ENCODE peak calls at places on chromosome 1, in nine cellular contexts. L is T-helper 9 cell, R is fibroblast of pulmonary artery, G is cerebellar cortex, X is gastrocnemius medialis, J is MV-4-11, B is A549, A is AG08396, W is HT-29. Z is an unnamed sample.

GRCh38 chr1:93081716-93082115 is 2.6 kb downstream of the MTF2 start:
- DNase-seq in L (no peak), R (peak), G (no peak), X (no peak), J (peak), B (no peak), A (peak), W (peak), Z (no peak)

GRCh38 chr1:64167176-64167575 is 36.2 kb upstream of the UBE2U start:
- DNase-seq in L (no peak), R (peak), G (no peak), X (no peak), J (no peak), B (no peak), A (no peak), W (no peak), Z (no peak)

GRCh38 chr1:6965914-6966241 is 180.6 kb downstream of the CAMTA1 start:
- DNase-seq in L (no peak), R (no peak), G (no peak), X (no peak), J (no peak), B (no peak), A (no peak), W (no peak), Z (no peak)

GRCh38 chr1:221961532-221962292 is 219.8 kb upstream of the DUSP10 start:
- DNase-seq in L (peak), R (peak), G (no peak), X (no peak), J (peak), B (peak), A (peak), W (peak), Z (peak)

GRCh38 chr1:210342986-210343780 is 14.5 kb downstream of the HHAT start:
- DNase-seq in L (no peak), R (no peak), G (no peak), X (no peak), J (no peak), B (no peak), A (no peak), W (no peak), Z (no peak)

GRCh38 chr1:14824314-14824915 is 225.9 kb downstream of the KAZN start:
- DNase-seq in L (no peak), R (no peak), G (no peak), X (no peak), J (peak), B (no peak), A (no peak), W (no peak), Z (no peak)

GRCh38 chr1:47551971-47552528 is 114.2 kb downstream of the FOXD2 start:
- DNase-seq in L (no peak), R (no peak), G (no peak), X (no peak), J (no peak), B (no peak), A (no peak), W (no peak), Z (no peak)

GRCh38 chr1:153796786-153797659 is 21.8 kb downstream of the SLC27A3 start:
- DNase-seq in L (peak), R (peak), G (peak), X (peak), J (peak), B (peak), A (peak), W (peak), Z (peak)

GRCh38 chr1:2165636-2166035 is 28.9 kb downstream of the FAAP20 start:
- DNase-seq in L (no peak), R (no peak), G (no peak), X (no peak), J (no peak), B (no peak), A (no peak), W (no peak), Z (no peak)

GRCh38 chr1:180921386-180921785 is 8.7 kb downstream of the KIAA1614 start:
- DNase-seq in L (no peak), R (no peak), G (no peak), X (no peak), J (no peak), B (no peak), A (no peak), W (no peak), Z (no peak)

GRCh38 chr1:222095606-222096475 is 354.0 kb upstream of the DUSP10 start:
- DNase-seq in L (peak), R (peak), G (peak), X (no peak), J (peak), B (peak), A (no peak), W (peak), Z (peak)

GRCh38 chr1:110495926-110496600 is 22.9 kb downstream of the KCNA10 start:
- DNase-seq in L (peak), R (peak), G (peak), X (peak), J (peak), B (peak), A (peak), W (peak), Z (peak)

GRCh38 chr1:29292344-29292743 is 56.0 kb downstream of the PTPRU start:
- DNase-seq in L (no peak), R (no peak), G (no peak), X (no peak), J (no peak), B (no peak), A (no peak), W (no peak), Z (no peak)

GRCh38 chr1:8862528-8862927 is 16.0 kb downstream of the ENO1 start:
- DNase-seq in L (no peak), R (no peak), G (peak), X (no peak), J (no peak), B (peak), A (no peak), W (no peak), Z (no peak)

GRCh38 chr1:11839727-11840705 is 7.6 kb downstream of the NPPA start:
- DNase-seq in L (no peak), R (no peak), G (no peak), X (no peak), J (no peak), B (no peak), A (no peak), W (no peak), Z (no peak)

GRCh38 chr1:208387908-208388756 is 143.9 kb upstream of the PLXNA2 start:
- DNase-seq in L (no peak), R (no peak), G (no peak), X (no peak), J (no peak), B (no peak), A (no peak), W (no peak), Z (no peak)

GRCh38 chr1:227940791-227941241 is 6.9 kb downstream of the WNT9A start:
- DNase-seq in L (no peak), R (no peak), G (no peak), X (no peak), J (no peak), B (no peak), A (no peak), W (no peak), Z (no peak)

GRCh38 chr1:11335417-11336070 is 62.5 kb downstream of the UBIAD1 start:
- DNase-seq in L (no peak), R (no peak), G (no peak), X (no peak), J (no peak), B (no peak), A (no peak), W (no peak), Z (no peak)

GRCh38 chr1:15346356-15347030 is 63.2 kb upstream of the EFHD2 start:
- DNase-seq in L (no peak), R (no peak), G (no peak), X (no peak), J (peak), B (no peak), A (no peak), W (no peak), Z (no peak)

GRCh38 chr1:72366473-72366872 is 84.1 kb upstream of the NEGR1 start:
- DNase-seq in L (no peak), R (peak), G (no peak), X (no peak), J (peak), B (no peak), A (peak), W (no peak), Z (peak)

GRCh38 chr1:24222778-24223177 is 35.7 kb upstream of the IFNLR1 start:
- DNase-seq in L (no peak), R (no peak), G (no peak), X (no peak), J (no peak), B (no peak), A (no peak), W (no peak), Z (no peak)

GRCh38 chr1:19040010-19040680 is 83.7 kb upstream of the IFFO2 start:
- DNase-seq in L (no peak), R (no peak), G (no peak), X (no peak), J (no peak), B (no peak), A (no peak), W (no peak), Z (no peak)

GRCh38 chr1:228315945-228316588 is 90.6 kb downstream of the TRIM11 start:
- DNase-seq in L (no peak), R (no peak), G (no peak), X (no peak), J (no peak), B (no peak), A (no peak), W (no peak), Z (peak)

GRCh38 chr1:14997646-14998276 is 155.8 kb upstream of the TMEM51 start:
- DNase-seq in L (no peak), R (no peak), G (no peak), X (no peak), J (peak), B (no peak), A (no peak), W (no peak), Z (no peak)

GRCh38 chr1:45221716-45222115 is 15.3 kb upstream of the ZSWIM5 start:
- DNase-seq in L (no peak), R (no peak), G (no peak), X (no peak), J (no peak), B (no peak), A (peak), W (no peak), Z (no peak)

GRCh38 chr1:153613406-153613805 is 469 bp upstream of the S100A16 start:
- DNase-seq in L (no peak), R (no peak), G (no peak), X (no peak), J (no peak), B (no peak), A (no peak), W (no peak), Z (no peak)

GRCh38 chr1:245804696-245805095 is 649.9 kb downstream of the KIF26B start:
- DNase-seq in L (no peak), R (no peak), G (no peak), X (no peak), J (no peak), B (no peak), A (no peak), W (no peak), Z (no peak)

GRCh38 chr1:224223819-224224714 is 41.0 kb downstream of the DEGS1 start:
- DNase-seq in L (no peak), R (peak), G (no peak), X (no peak), J (peak), B (peak), A (peak), W (peak), Z (no peak)

GRCh38 chr1:22229374-22229773 is 86.5 kb upstream of the WNT4 start:
- DNase-seq in L (no peak), R (peak), G (no peak), X (no peak), J (no peak), B (peak), A (no peak), W (peak), Z (no peak)

GRCh38 chr1:41542196-41542955 is 57.9 kb upstream of the EDN2 start:
- DNase-seq in L (no peak), R (no peak), G (no peak), X (no peak), J (no peak), B (no peak), A (no peak), W (no peak), Z (no peak)